ENCODE peak calls at places on chromosomes 11 and 22, in seven cellular contexts. One of them, this sample, is unnamed.

GRCh38 chr11:110525883-110526282 is 96.1 kb downstream of the FDX1 start:
- DNase-seq in Calu3: no peak
- DNase-seq in KBM-7: no peak
- DNase-seq in CD8-positive, alpha-beta memory T cell: no peak
- DNase-seq in NCI-H460: no peak
- DNase-seq in C1 segment of cervical spinal cord: no peak
- DNase-seq in right cardiac atrium: no peak
- DNase-seq in this sample: no peak

GRCh38 chr22:27476729-27477128 is 324.8 kb downstream of the MN1 start:
- DNase-seq in Calu3: peak; percentile 76
- DNase-seq in KBM-7: no peak
- DNase-seq in CD8-positive, alpha-beta memory T cell: no peak
- DNase-seq in NCI-H460: no peak
- DNase-seq in C1 segment of cervical spinal cord: no peak
- DNase-seq in right cardiac atrium: no peak
- DNase-seq in this sample: no peak

GRCh38 chr11:7450836-7451235 is 34.5 kb upstream of the OLFML1 start:
- DNase-seq in Calu3: no peak
- DNase-seq in KBM-7: no peak
- DNase-seq in CD8-positive, alpha-beta memory T cell: no peak
- DNase-seq in NCI-H460: no peak
- DNase-seq in C1 segment of cervical spinal cord: no peak
- DNase-seq in right cardiac atrium: no peak
- DNase-seq in this sample: no peak

GRCh38 chr22:19597399-19597735 is 73.2 kb upstream of the CLDN5 start:
- DNase-seq in Calu3: no peak
- DNase-seq in KBM-7: no peak
- DNase-seq in CD8-positive, alpha-beta memory T cell: peak; percentile 80
- DNase-seq in NCI-H460: no peak
- DNase-seq in C1 segment of cervical spinal cord: no peak
- DNase-seq in right cardiac atrium: no peak
- DNase-seq in this sample: no peak

GRCh38 chr22:30205281-30206115 is 41.1 kb downstream of the LIF start:
- DNase-seq in Calu3: no peak
- DNase-seq in KBM-7: no peak
- DNase-seq in CD8-positive, alpha-beta memory T cell: no peak
- DNase-seq in NCI-H460: peak; percentile 97
- DNase-seq in C1 segment of cervical spinal cord: no peak
- DNase-seq in right cardiac atrium: peak; percentile 77
- DNase-seq in this sample: no peak

GRCh38 chr11:82718307-82718706 is 15.4 kb downstream of the FAM181B start:
- DNase-seq in Calu3: peak; percentile 5
- DNase-seq in KBM-7: peak; percentile 38
- DNase-seq in CD8-positive, alpha-beta memory T cell: peak; percentile 38
- DNase-seq in NCI-H460: peak; percentile 23
- DNase-seq in C1 segment of cervical spinal cord: peak; percentile 53
- DNase-seq in right cardiac atrium: no peak
- DNase-seq in this sample: no peak

GRCh38 chr11:662689-663274 is 25.7 kb downstream of the DRD4 start:
- DNase-seq in Calu3: peak; percentile 72
- DNase-seq in KBM-7: peak; percentile 55
- DNase-seq in CD8-positive, alpha-beta memory T cell: peak; percentile 45
- DNase-seq in NCI-H460: peak; percentile 50
- DNase-seq in C1 segment of cervical spinal cord: peak; percentile 46
- DNase-seq in right cardiac atrium: peak; percentile 91
- DNase-seq in this sample: no peak

GRCh38 chr11:65113361-65113756 is 1.7 kb downstream of the TM7SF2 start:
- DNase-seq in Calu3: no peak
- DNase-seq in KBM-7: no peak
- DNase-seq in CD8-positive, alpha-beta memory T cell: no peak
- DNase-seq in NCI-H460: no peak
- DNase-seq in C1 segment of cervical spinal cord: no peak
- DNase-seq in right cardiac atrium: peak; percentile 73
- DNase-seq in this sample: no peak

GRCh38 chr11:1740786-1741530 is 9.4 kb downstream of the IFITM10 start:
- DNase-seq in Calu3: no peak
- DNase-seq in KBM-7: no peak
- DNase-seq in CD8-positive, alpha-beta memory T cell: no peak
- DNase-seq in NCI-H460: no peak
- DNase-seq in C1 segment of cervical spinal cord: no peak
- DNase-seq in right cardiac atrium: no peak
- DNase-seq in this sample: no peak

GRCh38 chr22:44667829-44668189 is 34.2 kb upstream of the PRR5 start:
- DNase-seq in Calu3: no peak
- DNase-seq in KBM-7: no peak
- DNase-seq in CD8-positive, alpha-beta memory T cell: peak; percentile 86
- DNase-seq in NCI-H460: no peak
- DNase-seq in C1 segment of cervical spinal cord: no peak
- DNase-seq in right cardiac atrium: no peak
- DNase-seq in this sample: no peak

GRCh38 chr11:68963779-68964178 is 17.0 kb downstream of the MRGPRD start:
- DNase-seq in Calu3: no peak
- DNase-seq in KBM-7: no peak
- DNase-seq in CD8-positive, alpha-beta memory T cell: no peak
- DNase-seq in NCI-H460: no peak
- DNase-seq in C1 segment of cervical spinal cord: no peak
- DNase-seq in right cardiac atrium: no peak
- DNase-seq in this sample: no peak

GRCh38 chr11:86122773-86123172 is 53.9 kb upstream of the PICALM start:
- DNase-seq in Calu3: no peak
- DNase-seq in KBM-7: no peak
- DNase-seq in CD8-positive, alpha-beta memory T cell: no peak
- DNase-seq in NCI-H460: no peak
- DNase-seq in C1 segment of cervical spinal cord: no peak
- DNase-seq in right cardiac atrium: no peak
- DNase-seq in this sample: no peak

GRCh38 chr11:68948948-68949347 is 31.8 kb downstream of the MRGPRD start:
- DNase-seq in Calu3: no peak
- DNase-seq in KBM-7: no peak
- DNase-seq in CD8-positive, alpha-beta memory T cell: no peak
- DNase-seq in NCI-H460: no peak
- DNase-seq in C1 segment of cervical spinal cord: no peak
- DNase-seq in right cardiac atrium: no peak
- DNase-seq in this sample: no peak

GRCh38 chr11:131815631-131816030 is 445.2 kb downstream of the NTM start:
- DNase-seq in Calu3: no peak
- DNase-seq in KBM-7: no peak
- DNase-seq in CD8-positive, alpha-beta memory T cell: no peak
- DNase-seq in NCI-H460: no peak
- DNase-seq in C1 segment of cervical spinal cord: no peak
- DNase-seq in right cardiac atrium: no peak
- DNase-seq in this sample: no peak

GRCh38 chr11:119680899-119681370 is 48.1 kb downstream of the NECTIN1 start:
- DNase-seq in Calu3: no peak
- DNase-seq in KBM-7: no peak
- DNase-seq in CD8-positive, alpha-beta memory T cell: no peak
- DNase-seq in NCI-H460: no peak
- DNase-seq in C1 segment of cervical spinal cord: no peak
- DNase-seq in right cardiac atrium: peak; percentile 87
- DNase-seq in this sample: no peak

GRCh38 chr11:77141034-77141433 is 13.0 kb downstream of the MYO7A start:
- DNase-seq in Calu3: no peak
- DNase-seq in KBM-7: no peak
- DNase-seq in CD8-positive, alpha-beta memory T cell: no peak
- DNase-seq in NCI-H460: no peak
- DNase-seq in C1 segment of cervical spinal cord: no peak
- DNase-seq in right cardiac atrium: no peak
- DNase-seq in this sample: peak; percentile 82